ENCODE peak calls at places on chromosomes 4 and X, in eight cellular contexts. K is sciatic nerve; T is fibroblast of the conjunctiva; S is cardiac muscle cell; Y is fibroblast of lung; U is Kasumi-1; H is stimulated activated CD4-positive, alpha-beta T cell treated with anti-CD3 and anti-CD28 coated beads, Interleukin-4, amount 100 ng/mL, for 4 hours; V is HFF-Myc. R is an unnamed sample.

GRCh38 chr4:166293551-166293950 is 420.5 kb downstream of the TLL1 start:
- DNase-seq in S (peak), U (no peak), K (no peak), V (no peak), T (no peak), Y (no peak), H (no peak), R (no peak)

GRCh38 chr4:149605601-149606378 is 209.9 kb downstream of the IQCM start:
- DNase-seq in S (no peak), H (no peak), U (no peak), K (no peak), Y (peak), T (peak), V (peak), R (no peak)

GRCh38 chr4:5932021-5932553 is 39.2 kb upstream of the CRMP1 start:
- DNase-seq in T (no peak), V (no peak), K (no peak), Y (no peak), S (no peak), U (no peak), H (no peak), R (no peak)

GRCh38 chrX:12463873-12464272 is 325.6 kb downstream of the FRMPD4 start:
- DNase-seq in H (no peak), Y (no peak), U (no peak), K (no peak), T (no peak), S (no peak), V (no peak), R (no peak)

GRCh38 chrX:153469811-153470410 is 465 bp downstream of the HAUS7 start:
- DNase-seq in U (peak), H (no peak), S (peak), T (no peak), V (no peak), Y (no peak), K (no peak), R (peak)

GRCh38 chrX:9327747-9328145 is 137.1 kb upstream of the TBL1X start:
- DNase-seq in K (no peak), Y (peak), T (no peak), V (no peak), S (peak), H (no peak), U (no peak), R (no peak)

GRCh38 chrX:15721911-15722310 is 16.2 kb upstream of the CA5B start:
- DNase-seq in H (no peak), S (no peak), U (no peak), K (no peak), T (no peak), Y (peak), V (no peak), R (no peak)

GRCh38 chr4:8832130-8832930 is 39.3 kb downstream of the HMX1 start:
- DNase-seq in H (no peak), Y (no peak), T (no peak), U (no peak), V (peak), S (peak), K (peak), R (no peak)

GRCh38 chrX:24117288-24117687 is 32.2 kb upstream of the ZFX start:
- DNase-seq in H (no peak), Y (peak), T (peak), U (no peak), V (peak), S (peak), K (no peak), R (no peak)

GRCh38 chr4:75723117-75723801 is 1.1 kb upstream of the USO1 start:
- DNase-seq in V (no peak), U (no peak), T (no peak), K (no peak), Y (no peak), S (no peak), H (peak), R (no peak)

GRCh38 chr4:16125571-16126445 is 42.0 kb upstream of the PROM1 start:
- DNase-seq in Y (no peak), T (no peak), K (no peak), S (no peak), U (no peak), V (no peak), H (no peak), R (no peak)

GRCh38 chrX:38578152-38578551 is 16.8 kb downstream of the TSPAN7 start:
- DNase-seq in U (no peak), V (no peak), S (no peak), Y (no peak), K (no peak), H (no peak), T (no peak), R (no peak)

GRCh38 chrX:26918633-26919032 is 544.5 kb downstream of the PPP4R3C start:
- DNase-seq in H (no peak), U (peak), K (no peak), S (peak), Y (peak), V (no peak), T (no peak), R (peak)

GRCh38 chr4:127781303-127782024 is 658 bp upstream of the HSPA4L start:
- DNase-seq in U (no peak), T (peak), K (peak), Y (peak), S (peak), V (no peak), H (no peak), R (no peak)

GRCh38 chrX:41085883-41086626 is 810 bp downstream of the USP9X start:
- DNase-seq in V (no peak), T (no peak), K (peak), S (peak), U (peak), Y (peak), H (peak), R (peak)

GRCh38 chr4:24853142-24853541 is 57.8 kb downstream of the SOD3 start:
- DNase-seq in S (peak), U (no peak), Y (no peak), T (no peak), V (no peak), H (no peak), K (no peak), R (no peak)

GRCh38 chr4:184444215-184444952 is 30.0 kb downstream of the IRF2 start:
- DNase-seq in S (no peak), K (no peak), H (no peak), T (no peak), U (no peak), Y (no peak), V (no peak), R (no peak)

GRCh38 chr4:5710962-5711478 is at the start of gene EVC:
- DNase-seq in K (peak), T (peak), V (peak), S (peak), Y (peak), H (no peak), U (peak), R (peak)

GRCh38 chrX:47628980-47629379 is 750 bp downstream of the CFP start:
- DNase-seq in S (no peak), U (no peak), V (no peak), Y (no peak), H (no peak), T (no peak), K (no peak), R (no peak)

GRCh38 chr4:65658117-65658516 is 12.2 kb downstream of the EPHA5 start:
- DNase-seq in T (no peak), V (no peak), Y (no peak), K (no peak), S (no peak), U (no peak), H (no peak), R (no peak)

GRCh38 chr4:71958978-71959377 is 72.8 kb upstream of the NPFFR2 start:
- DNase-seq in T (no peak), K (no peak), Y (no peak), U (no peak), V (no peak), S (no peak), H (no peak), R (no peak)

GRCh38 chr4:154425514-154425913 is 66.1 kb downstream of the DCHS2 start:
- DNase-seq in T (no peak), U (no peak), Y (no peak), V (no peak), S (no peak), K (no peak), H (no peak), R (no peak)

GRCh38 chrX:122055979-122056715 is 1008.7 kb downstream of the GLUD2 start:
- DNase-seq in T (no peak), S (no peak), K (no peak), V (no peak), Y (no peak), H (no peak), U (no peak), R (no peak)

GRCh38 chr4:140851032-140851636 is 94.9 kb upstream of the TBC1D9 start:
- DNase-seq in U (peak), S (peak), V (peak), Y (peak), T (peak), K (no peak), H (no peak), R (peak)

GRCh38 chrX:38494239-38494823 is 67.0 kb upstream of the TSPAN7 start:
- DNase-seq in K (no peak), S (no peak), U (no peak), T (no peak), V (no peak), Y (no peak), H (no peak), R (no peak)

GRCh38 chr4:8398347-8398746 is 42.2 kb downstream of the ACOX3 start:
- DNase-seq in V (no peak), Y (no peak), H (no peak), T (no peak), U (peak), K (no peak), S (no peak), R (no peak)

GRCh38 chrX:30702736-30703135 is 49.5 kb downstream of the GK start:
- DNase-seq in K (no peak), T (no peak), S (peak), U (no peak), H (no peak), V (no peak), Y (peak), R (no peak)

GRCh38 chrX:154013614-154014360 is 5.9 kb downstream of the IRAK1 start:
- DNase-seq in S (peak), Y (peak), U (peak), V (no peak), T (no peak), H (peak), K (no peak), R (peak)

GRCh38 chr4:105348719-105349118 is 125.1 kb downstream of the PPA2 start:
- DNase-seq in Y (no peak), U (no peak), H (no peak), T (no peak), K (no peak), S (no peak), V (no peak), R (no peak)

GRCh38 chr4:55540271-55540670 is 6.4 kb downstream of the CLOCK start:
- DNase-seq in V (no peak), Y (no peak), T (no peak), U (no peak), K (no peak), S (no peak), H (no peak), R (no peak)

GRCh38 chr4:26346203-26346620 is 25.4 kb downstream of the RBPJ start:
- DNase-seq in V (no peak), K (no peak), T (no peak), S (peak), U (no peak), H (no peak), Y (no peak), R (no peak)

GRCh38 chr4:136644279-136644678 is 888.0 kb downstream of the PCDH18 start:
- DNase-seq in Y (no peak), V (no peak), T (no peak), K (no peak), U (no peak), S (no peak), H (no peak), R (no peak)

GRCh38 chr4:91963489-91963888 is 340.3 kb upstream of the GRID2 start:
- DNase-seq in Y (peak), S (peak), K (no peak), H (no peak), T (peak), V (no peak), U (no peak), R (no peak)

GRCh38 chr4:187209921-187210613 is 486.4 kb upstream of the FAT1 start:
- DNase-seq in Y (peak), U (no peak), H (no peak), T (no peak), K (no peak), V (peak), S (peak), R (no peak)

GRCh38 chrX:25012433-25012735 is 3.4 kb downstream of the ARX start:
- DNase-seq in Y (no peak), H (no peak), U (no peak), K (no peak), T (no peak), S (no peak), V (no peak), R (peak)